ENCODE peak calls at places on chromosomes 1 and 21, in four cellular contexts. P is GM12865, Y is AG04450, X is PC-3. K is an unnamed sample.

GRCh38 chr1:234731371-234732085 is 121.5 kb upstream of the IRF2BP2 start:
- DNase-seq in P (peak; percentile 82), Y (peak; percentile 44), X (peak; percentile 87), K (no peak)

GRCh38 chr1:156862602-156863599 is 2.2 kb downstream of the NTRK1 start:
- DNase-seq in P (peak; percentile 38), Y (no peak), X (no peak), K (no peak)

GRCh38 chr1:65820983-65821382 is 28.3 kb downstream of the PDE4B start:
- DNase-seq in P (no peak), Y (peak; percentile 81), X (peak; percentile 56), K (peak; percentile 15)

GRCh38 chr1:17475729-17476128 is 36.3 kb upstream of the RCC2 start:
- DNase-seq in P (no peak), Y (peak; percentile 27), X (peak; percentile 87), K (peak; percentile 35)

GRCh38 chr1:38029081-38029681 is 16.6 kb downstream of the UTP11 start:
- DNase-seq in P (no peak), Y (no peak), X (no peak), K (peak; percentile 38)

GRCh38 chr1:68331117-68331865 is 99.0 kb upstream of the WLS start:
- DNase-seq in P (no peak), Y (peak; percentile 84), X (peak; percentile 90), K (no peak)

GRCh38 chr1:47325530-47325929 is 8.1 kb upstream of the CMPK1 start:
- DNase-seq in P (no peak), Y (no peak), X (peak; percentile 29), K (no peak)

GRCh38 chr1:1246230-1246600 is 307 bp downstream of the C1QTNF12 start:
- DNase-seq in P (no peak), Y (no peak), X (no peak), K (no peak)

GRCh38 chr21:38567577-38568360 is 69.5 kb upstream of the ERG start:
- DNase-seq in P (no peak), Y (peak; percentile 4), X (no peak), K (no peak)

GRCh38 chr21:24298040-24298439 is 1309.2 kb downstream of the MRPL39 start:
- DNase-seq in P (no peak), Y (no peak), X (no peak), K (no peak)

GRCh38 chr1:150696590-150696989 is 364 bp downstream of the GOLPH3L start:
- DNase-seq in P (no peak), Y (no peak), X (no peak), K (peak; percentile 32)

GRCh38 chr1:31783846-31784245 is 19.7 kb upstream of the ADGRB2 start:
- DNase-seq in P (no peak), Y (no peak), X (no peak), K (no peak)

GRCh38 chr21:31043495-31043894 is 5.2 kb upstream of the KRTAP19-8 start:
- DNase-seq in P (no peak), Y (no peak), X (no peak), K (no peak)

GRCh38 chr1:155591770-155592169 is 18.2 kb upstream of the MSTO1 start:
- DNase-seq in P (peak; percentile 65), Y (no peak), X (peak; percentile 82), K (peak; percentile 69)

GRCh38 chr1:208107817-208108608 is 136.2 kb downstream of the PLXNA2 start:
- DNase-seq in P (no peak), Y (no peak), X (peak; percentile 94), K (no peak)

GRCh38 chr1:15129944-15130343 is 23.6 kb upstream of the TMEM51 start:
- DNase-seq in P (no peak), Y (no peak), X (no peak), K (no peak)

GRCh38 chr21:28337319-28337718 is 655.4 kb downstream of the LTN1 start:
- DNase-seq in P (peak; percentile 13), Y (peak; percentile 34), X (peak; percentile 82), K (peak; percentile 17)

GRCh38 chr1:108643492-108644333 is 17.2 kb downstream of the HENMT1 start:
- DNase-seq in P (peak; percentile 70), Y (peak; percentile 62), X (peak; percentile 75), K (peak; percentile 81)

GRCh38 chr1:221637641-221638041 is 104.2 kb downstream of the DUSP10 start:
- DNase-seq in P (no peak), Y (no peak), X (peak; percentile 17), K (no peak)

GRCh38 chr1:150072959-150073358 is 5.4 kb downstream of the VPS45 start:
- DNase-seq in P (peak; percentile 17), Y (no peak), X (peak; percentile 51), K (peak; percentile 37)

GRCh38 chr1:233364695-233365539 is 37.4 kb downstream of the MAP3K21 start:
- DNase-seq in P (no peak), Y (no peak), X (peak; percentile 65), K (peak; percentile 5)

DNA sequence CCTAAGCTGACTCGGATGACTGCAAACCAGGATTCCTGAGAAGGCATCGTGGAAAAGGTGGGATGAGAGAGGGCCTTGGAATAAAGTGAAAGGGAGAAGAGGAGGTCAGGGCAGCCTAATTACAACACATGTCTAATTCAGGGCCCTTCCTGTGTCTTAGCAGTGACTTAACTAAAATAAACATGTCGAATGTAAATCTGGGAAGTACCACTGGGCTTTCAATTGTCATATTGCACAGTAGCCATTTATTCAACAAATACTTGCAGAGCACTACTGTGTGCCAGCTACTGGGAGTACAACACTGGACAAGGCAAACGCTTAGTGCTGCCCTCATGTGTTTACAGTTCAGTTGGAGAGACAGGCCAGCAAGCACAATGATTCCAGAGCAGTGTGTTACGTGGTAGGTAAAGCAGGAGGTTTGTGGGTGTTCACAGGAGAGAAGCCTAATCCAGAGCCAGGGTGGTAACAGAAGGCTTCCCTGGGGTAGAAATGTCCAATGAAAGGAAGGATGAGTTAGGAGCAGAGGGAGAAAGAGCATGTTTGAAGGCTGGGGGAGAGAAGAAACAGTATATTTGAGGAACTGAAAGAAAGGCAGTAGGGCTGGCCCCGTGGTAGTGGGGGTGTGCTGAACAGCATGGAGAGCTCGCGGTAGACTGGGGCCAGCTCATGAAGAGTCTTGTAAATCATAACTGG is 38.0 kb upstream of the RASAL2 start:
- DNase-seq in P (peak; percentile 38), Y (no peak), X (peak; percentile 54), K (peak; percentile 78)
- TF ChIP-seq CTCF in P (no peak), Y (no peak), X (peak; percentile 51), K (peak; percentile 35)

GRCh38 chr1:8358241-8358896 is 40.5 kb downstream of the SLC45A1 start:
- DNase-seq in P (no peak), Y (no peak), X (no peak), K (no peak)

GRCh38 chr1:8356256-8357209 is 38.6 kb downstream of the SLC45A1 start:
- DNase-seq in P (no peak), Y (no peak), X (no peak), K (no peak)

GRCh38 chr1:8358897-8359616 is 41.1 kb downstream of the SLC45A1 start:
- DNase-seq in P (no peak), Y (no peak), X (no peak), K (no peak)

GRCh38 chr1:8355439-8356255 is 37.7 kb downstream of the SLC45A1 start:
- DNase-seq in P (no peak), Y (no peak), X (no peak), K (no peak)

DNA sequence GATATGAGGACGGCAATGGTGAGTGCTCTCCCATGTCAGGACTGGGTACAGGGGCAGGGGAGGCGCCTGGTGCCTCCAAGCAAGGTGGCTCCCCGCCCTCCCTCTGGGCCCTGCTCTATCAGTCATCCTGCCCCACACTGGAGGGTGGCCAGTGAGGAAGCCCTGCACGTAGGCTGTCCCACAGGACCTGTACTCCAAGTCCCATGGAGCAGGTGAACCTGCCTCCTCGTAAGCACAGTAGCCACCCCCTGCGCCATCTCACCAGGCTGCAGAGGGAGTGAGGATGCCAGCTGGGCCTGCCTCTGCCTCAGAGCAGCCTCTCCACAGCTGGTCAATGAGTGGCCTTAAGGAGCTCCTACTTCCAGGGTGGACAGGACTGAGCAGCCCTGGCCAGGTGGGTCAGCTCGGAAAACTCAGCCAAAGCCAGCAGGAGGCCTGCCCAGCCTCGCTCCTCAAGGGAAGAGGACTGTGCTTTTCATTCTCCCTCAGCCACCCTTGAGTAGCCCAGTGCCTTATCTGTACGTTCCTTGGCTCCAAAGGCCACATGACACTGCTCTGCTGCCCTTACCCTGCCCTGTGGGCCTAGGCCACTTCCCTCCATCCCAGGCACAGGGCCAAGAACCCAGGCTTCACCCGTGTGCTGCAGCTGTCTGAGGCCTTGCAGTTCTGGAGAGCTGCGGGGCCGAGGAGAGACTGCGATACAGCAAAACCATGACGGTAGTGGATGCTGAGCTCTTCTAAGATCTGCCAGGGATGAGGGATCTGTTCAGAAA is 39.6 kb downstream of the SLC45A1 start:
- DNase-seq in P (no peak), Y (no peak), X (no peak), K (no peak)
- H3K4me3 ChIP-seq in P (no peak overlapping the region), Y (no peak overlapping the region), X (no peak overlapping the region), K (no peak overlapping the region)

GRCh38 chr1:24385160-24385939 is 28.2 kb downstream of the STPG1 start:
- DNase-seq in P (peak; percentile 49), Y (no peak), X (peak; percentile 45), K (peak; percentile 38)
- TF ChIP-seq CTCF in P (peak; percentile 51), Y (peak; percentile 60), X (peak; percentile 92), K (peak; percentile 77)

DNA sequence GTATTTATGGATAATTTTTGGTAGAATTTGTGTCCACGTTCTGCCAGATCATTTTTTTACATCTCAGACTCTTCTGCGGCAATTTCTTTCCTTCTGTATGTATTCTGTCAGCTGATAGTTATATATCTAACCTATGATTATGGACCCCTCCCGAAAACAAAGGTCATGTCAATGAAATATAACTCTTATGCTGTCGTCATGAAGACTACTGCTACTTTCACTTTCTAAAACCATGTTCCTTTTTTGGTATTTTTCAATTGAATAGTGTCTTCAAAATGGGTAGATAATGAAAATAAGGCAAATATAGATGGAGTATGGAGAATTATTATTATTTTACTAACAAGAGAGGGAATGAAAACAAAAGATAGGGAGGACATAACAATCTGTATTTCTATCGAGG is 3.2 kb downstream of the ANGPTL1 start:
- DNase-seq in P (no peak), Y (no peak), X (no peak), K (peak; percentile 39)
- H3K4me3 ChIP-seq in P (no peak overlapping the region), Y (peak overlapping the region; percentile 5), X (no peak overlapping the region), K (peak overlapping the region; percentile 48)

GRCh38 chr1:231584117-231584516 is 42.5 kb upstream of the DISC1 start:
- DNase-seq in P (peak; percentile 29), Y (no peak), X (peak; percentile 86), K (peak; percentile 52)
- TF ChIP-seq CTCF in P (no peak), Y (peak; percentile 33), X (peak; percentile 71), K (peak; percentile 10)

GRCh38 chr1:226641671-226642231 is 93.2 kb downstream of the STUM start:
- DNase-seq in P (no peak), Y (no peak), X (no peak), K (peak; percentile 39)
- H3K4me3 ChIP-seq in P (no peak overlapping the region), Y (no peak overlapping the region), X (no peak overlapping the region), K (no peak overlapping the region)

GRCh38 chr1:63466759-63467158 is 56.3 kb downstream of the ITGB3BP start:
- DNase-seq in P (no peak), Y (no peak), X (no peak), K (peak; percentile 5)
- TF ChIP-seq CTCF in P (no peak), Y (peak; percentile 24), X (peak; percentile 39), K (no peak)

GRCh38 chr1:85201340-85202091 is 700 bp upstream of the SYDE2 start:
- DNase-seq in P (peak; percentile 63), Y (no peak), X (peak; percentile 69), K (peak; percentile 72)

GRCh38 chr1:85199667-85200366 is 999 bp downstream of the SYDE2 start:
- DNase-seq in P (no peak), Y (no peak), X (peak; percentile 40), K (no peak)

GRCh38 chr1:85200367-85200869 is 398 bp downstream of the SYDE2 start:
- DNase-seq in P (no peak), Y (no peak), X (no peak), K (peak; percentile 52)

GRCh38 chr1:85200870-85201339 is at the start of gene SYDE2:
- DNase-seq in P (peak; percentile 88), Y (no peak), X (peak; percentile 84), K (peak; percentile 85)

GRCh38 chr1:85198864-85199263 is 2.0 kb downstream of the SYDE2 start:
- DNase-seq in P (no peak), Y (no peak), X (peak; percentile 30), K (no peak)
- H3K4me3 ChIP-seq in P (peak overlapping the region; percentile 91), Y (peak overlapping the region; percentile 79), X (peak overlapping the region; percentile 79), K (peak overlapping the region; percentile 12)

K was measured in NB4.